ENCODE peak calls at places on chromosome 14, in ten cellular contexts. H, D, Y, C, Z, F, L, X, S and R are unnamed samples.

GRCh38 chr14:49999216-49999761 is 106.4 kb downstream of the ARF6 start:
- DNase-seq in H (peak; percentile 92), L (peak; percentile 70), F (peak; percentile 88), X (peak; percentile 93), S (no peak), C (peak; percentile 79), Y (peak; percentile 89), Z (peak; percentile 19), D (peak; percentile 88), R (no peak)

GRCh38 chr14:84144166-84144565 is 1385.8 kb upstream of the FLRT2 start:
- DNase-seq in S (no peak), L (no peak), H (peak; percentile 3), Y (no peak), D (no peak), C (no peak), F (peak; percentile 66), Z (no peak), X (no peak), R (no peak)

GRCh38 chr14:77625360-77625759 is 8.9 kb upstream of the SPTLC2 start:
- DNase-seq in D (no peak), F (no peak), C (no peak), H (no peak), S (no peak), Z (no peak), Y (no peak), X (no peak), L (no peak), R (no peak)

GRCh38 chr14:57209561-57209960 is 59.1 kb downstream of the EXOC5 start:
- DNase-seq in F (no peak), L (no peak), S (no peak), Y (no peak), D (no peak), X (no peak), Z (peak; percentile 78), C (no peak), H (peak; percentile 74), R (no peak)

GRCh38 chr14:98411154-98411553 is 860.8 kb downstream of the BCL11B start:
- DNase-seq in F (no peak), S (no peak), Z (no peak), D (no peak), L (no peak), H (no peak), C (no peak), Y (no peak), X (no peak), R (no peak)

GRCh38 chr14:29637406-29637805 is 290.2 kb downstream of the PRKD1 start:
- DNase-seq in H (peak; percentile 80), X (peak; percentile 78), L (no peak), S (no peak), D (no peak), Z (peak; percentile 71), F (peak; percentile 58), C (no peak), Y (no peak), R (no peak)

GRCh38 chr14:106879241-106879640 is 1352.9 kb downstream of the TMEM121 start:
- DNase-seq in S (no peak), D (no peak), X (no peak), H (no peak), Y (peak; percentile 72), F (no peak), L (peak; percentile 19), Z (peak; percentile 63), C (no peak), R (no peak)

GRCh38 chr14:23103581-23103980 is 1.2 kb downstream of the CIROP start:
- DNase-seq in Z (no peak), S (no peak), L (no peak), D (no peak), C (no peak), Y (no peak), F (no peak), X (no peak), H (no peak), R (no peak)

GRCh38 chr14:24607635-24608492 is 1.6 kb downstream of the GZMH start:
- DNase-seq in F (no peak), Y (no peak), L (no peak), C (no peak), H (no peak), Z (no peak), D (no peak), S (no peak), X (no peak), R (no peak)

GRCh38 chr14:71695603-71696350 is 236.5 kb upstream of the RGS6 start:
- DNase-seq in X (no peak), H (peak; percentile 50), F (no peak), C (no peak), L (no peak), S (no peak), Y (no peak), Z (no peak), D (no peak), R (no peak)

GRCh38 chr14:106610691-106611090 is 1084.3 kb downstream of the TMEM121 start:
- DNase-seq in C (no peak), X (no peak), D (no peak), H (no peak), Z (no peak), S (no peak), L (no peak), F (no peak), Y (no peak), R (no peak)

GRCh38 chr14:100076133-100076532 is 10.9 kb downstream of the EVL start:
- DNase-seq in X (no peak), Y (no peak), D (peak; percentile 32), L (no peak), S (no peak), F (no peak), C (peak; percentile 89), Z (peak; percentile 9), H (no peak), R (no peak)

GRCh38 chr14:24943024-24943423 is 106.9 kb downstream of the STXBP6 start:
- DNase-seq in L (peak; percentile 12), F (no peak), H (no peak), X (no peak), C (peak; percentile 88), D (peak; percentile 59), Y (peak; percentile 17), S (no peak), Z (peak; percentile 7), R (no peak)

GRCh38 chr14:30417999-30418398 is 141.0 kb upstream of the G2E3 start:
- DNase-seq in L (no peak), X (no peak), Y (no peak), S (no peak), H (no peak), C (no peak), F (no peak), Z (no peak), D (no peak), R (no peak)

GRCh38 chr14:75123991-75124390 is 2.9 kb downstream of the NEK9 start:
- DNase-seq in Y (peak; percentile 19), C (no peak), S (no peak), Z (peak; percentile 69), F (peak; percentile 95), X (peak; percentile 73), L (no peak), H (peak; percentile 92), D (no peak), R (no peak)

GRCh38 chr14:46902837-46903236 is 251.3 kb upstream of the RPL10L start:
- DNase-seq in C (peak; percentile 63), D (no peak), L (no peak), F (no peak), Z (no peak), Y (no peak), H (no peak), S (peak; percentile 10), X (no peak), R (no peak)

GRCh38 chr14:54556535-54556934 is 10.4 kb upstream of the SAMD4A start:
- DNase-seq in C (peak; percentile 50), D (peak; percentile 24), S (no peak), X (no peak), H (no peak), F (no peak), Y (no peak), L (no peak), Z (no peak), R (no peak)

GRCh38 chr14:74049886-74050495 is 30.8 kb downstream of the BBOF1 start:
- DNase-seq in Z (no peak), F (no peak), S (no peak), L (no peak), X (no peak), C (no peak), D (no peak), H (no peak), Y (no peak), R (no peak)

GRCh38 chr14:91945776-91946305 is 1.7 kb downstream of the FBLN5 start:
- DNase-seq in S (no peak), C (no peak), X (peak; percentile 21), D (no peak), Z (no peak), L (no peak), H (no peak), Y (no peak), F (no peak), R (no peak)
- H3K4me3 ChIP-seq in S (no peak overlapping the region), C (no peak overlapping the region), X (peak overlapping the region; percentile 47), D (peak overlapping the region; percentile 66), Z (peak overlapping the region; percentile 59), L (peak overlapping the region; percentile 50), H (peak overlapping the region; percentile 92), Y (peak overlapping the region; percentile 11), F (peak overlapping the region; percentile 56), R (no peak overlapping the region)

GRCh38 chr14:93041002-93041401 is 74.7 kb downstream of the ITPK1 start:
- DNase-seq in H (no peak), X (no peak), D (no peak), Z (no peak), F (no peak), L (no peak), C (peak; percentile 72), S (no peak), Y (no peak), R (no peak)
- H3K27ac ChIP-seq in H (no peak overlapping the region), X (peak overlapping the region; percentile 77), D (no peak overlapping the region), Z (no peak overlapping the region), F (no peak overlapping the region), L (peak overlapping the region; percentile 87), C (no peak overlapping the region), S (no peak overlapping the region), Y (peak overlapping the region; percentile 90), R (peak overlapping the region; percentile 99)

DNA sequence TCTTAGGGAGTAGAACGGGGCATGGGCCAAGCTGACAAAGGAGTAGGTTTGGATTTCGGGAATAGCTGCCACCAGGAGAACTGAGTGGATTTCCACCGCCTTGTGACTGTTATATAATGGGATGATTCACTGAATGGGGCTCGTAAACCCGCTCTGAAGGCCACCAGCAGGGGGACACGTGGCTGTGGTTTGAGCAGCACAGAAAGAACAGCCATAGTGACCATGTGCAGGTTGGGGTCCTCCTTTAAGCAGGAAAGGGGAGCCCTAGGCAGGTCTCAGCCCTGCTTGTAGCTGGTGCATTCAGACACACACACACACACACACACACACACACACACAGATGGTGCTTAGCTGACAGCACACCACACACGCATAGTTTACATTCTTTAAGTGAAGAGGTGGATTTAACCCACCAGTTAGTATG is 8.6 kb upstream of the ASB2 start:
- DNase-seq in D (peak; percentile 72), H (peak; percentile 97), F (peak; percentile 89), Y (peak; percentile 48), S (peak; percentile 79), C (peak; percentile 88), X (no peak), Z (peak; percentile 53), L (no peak), R (no peak)
- H3K4me3 ChIP-seq in D (peak overlapping the region; percentile 63), H (no peak overlapping the region), F (no peak overlapping the region), Y (no peak overlapping the region), S (no peak overlapping the region), C (no peak overlapping the region), X (no peak overlapping the region), Z (no peak overlapping the region), L (no peak overlapping the region), R (no peak overlapping the region)

DNA sequence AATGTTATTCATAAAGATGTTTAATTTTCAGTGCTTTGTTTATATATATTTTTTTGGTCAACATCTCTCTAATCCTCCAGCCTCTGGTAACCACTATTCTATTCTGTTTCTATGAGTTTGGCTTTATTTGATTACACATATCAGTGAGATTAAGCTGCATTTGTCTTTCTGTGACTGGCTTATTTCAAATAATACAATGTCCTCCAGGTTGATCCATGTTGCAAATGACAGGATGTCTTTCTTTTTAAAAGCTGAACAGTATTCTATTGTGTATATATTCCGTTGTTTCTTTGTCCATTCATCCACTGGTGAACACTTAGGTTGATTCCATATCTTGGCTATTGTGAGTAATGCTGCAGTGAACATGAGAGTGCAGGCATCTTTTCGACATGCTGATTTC is 142.3 kb downstream of the PRKCH start:
- DNase-seq in X (no peak), H (no peak), Y (no peak), Z (no peak), D (no peak), F (no peak), L (no peak), C (no peak), S (no peak), R (no peak)
- H3K27ac ChIP-seq in X (no peak overlapping the region), H (no peak overlapping the region), Y (no peak overlapping the region), Z (no peak overlapping the region), D (no peak overlapping the region), F (peak overlapping the region; percentile 97), L (no peak overlapping the region), C (no peak overlapping the region), S (no peak overlapping the region), R (peak overlapping the region; percentile 93)